ENCODE peak calls at places on chromosomes 12 and 14, in nine cellular contexts. One of them, this sample, is unnamed.

GRCh38 chr14:23514009-23514962 is 37.3 kb downstream of the ZFHX2 start:
- DNase-seq in right lobe of liver: no peak
- DNase-seq in CD8-positive, alpha-beta T cell: no peak
- DNase-seq in body of pancreas: no peak
- DNase-seq in hepatocyte: no peak
- DNase-seq in psoas muscle: no peak
- DNase-seq in neural progenitor cell: no peak
- DNase-seq in cardiac muscle cell: no peak
- DNase-seq in gastrocnemius medialis: no peak
- DNase-seq in this sample: no peak

GRCh38 chr12:112303004-112303403 is 79.2 kb downstream of the HECTD4 start:
- DNase-seq in right lobe of liver: no peak
- DNase-seq in CD8-positive, alpha-beta T cell: peak; percentile 57
- DNase-seq in body of pancreas: no peak
- DNase-seq in hepatocyte: peak; percentile 19
- DNase-seq in psoas muscle: no peak
- DNase-seq in neural progenitor cell: no peak
- DNase-seq in cardiac muscle cell: no peak
- DNase-seq in gastrocnemius medialis: no peak
- DNase-seq in this sample: no peak

GRCh38 chr12:99984271-99985128 is at the start of gene ANKS1B:
- DNase-seq in right lobe of liver: peak; percentile 46
- DNase-seq in CD8-positive, alpha-beta T cell: no peak
- DNase-seq in body of pancreas: peak; percentile 62
- DNase-seq in hepatocyte: peak; percentile 72
- DNase-seq in psoas muscle: peak; percentile 55
- DNase-seq in neural progenitor cell: peak; percentile 86
- DNase-seq in cardiac muscle cell: peak; percentile 86
- DNase-seq in gastrocnemius medialis: peak; percentile 37
- DNase-seq in this sample: peak; percentile 57

GRCh38 chr12:101414533-101415119 is 7.1 kb upstream of the ARL1 start:
- DNase-seq in right lobe of liver: no peak
- DNase-seq in CD8-positive, alpha-beta T cell: no peak
- DNase-seq in body of pancreas: peak; percentile 59
- DNase-seq in hepatocyte: peak; percentile 72
- DNase-seq in psoas muscle: no peak
- DNase-seq in neural progenitor cell: peak; percentile 70
- DNase-seq in cardiac muscle cell: peak; percentile 60
- DNase-seq in gastrocnemius medialis: no peak
- DNase-seq in this sample: peak; percentile 35

GRCh38 chr14:64730681-64731080 is 26.5 kb downstream of the PLEKHG3 start:
- DNase-seq in right lobe of liver: peak; percentile 8
- DNase-seq in CD8-positive, alpha-beta T cell: no peak
- DNase-seq in body of pancreas: no peak
- DNase-seq in hepatocyte: no peak
- DNase-seq in psoas muscle: no peak
- DNase-seq in neural progenitor cell: no peak
- DNase-seq in cardiac muscle cell: no peak
- DNase-seq in gastrocnemius medialis: no peak
- DNase-seq in this sample: no peak

GRCh38 chr12:13171921-13172859 is 24.3 kb upstream of the EMP1 start:
- DNase-seq in right lobe of liver: peak; percentile 52
- DNase-seq in CD8-positive, alpha-beta T cell: no peak
- DNase-seq in body of pancreas: peak; percentile 44
- DNase-seq in hepatocyte: peak; percentile 83
- DNase-seq in psoas muscle: peak; percentile 57
- DNase-seq in neural progenitor cell: peak; percentile 34
- DNase-seq in cardiac muscle cell: peak; percentile 53
- DNase-seq in gastrocnemius medialis: peak; percentile 36
- DNase-seq in this sample: peak; percentile 29

GRCh38 chr12:122730215-122731014 is at the start of gene HCAR1:
- DNase-seq in right lobe of liver: no peak
- DNase-seq in CD8-positive, alpha-beta T cell: no peak
- DNase-seq in body of pancreas: no peak
- DNase-seq in hepatocyte: peak; percentile 24
- DNase-seq in psoas muscle: no peak
- DNase-seq in neural progenitor cell: peak; percentile 10
- DNase-seq in cardiac muscle cell: no peak
- DNase-seq in gastrocnemius medialis: no peak
- DNase-seq in this sample: no peak

GRCh38 chr14:38016497-38016896 is 191.2 kb upstream of the SSTR1 start:
- DNase-seq in right lobe of liver: no peak
- DNase-seq in CD8-positive, alpha-beta T cell: no peak
- DNase-seq in body of pancreas: peak; percentile 6
- DNase-seq in hepatocyte: no peak
- DNase-seq in psoas muscle: no peak
- DNase-seq in neural progenitor cell: no peak
- DNase-seq in cardiac muscle cell: no peak
- DNase-seq in gastrocnemius medialis: no peak
- DNase-seq in this sample: no peak

GRCh38 chr14:48672506-48672905 is 913.7 kb downstream of the RPS29 start:
- DNase-seq in right lobe of liver: no peak
- DNase-seq in CD8-positive, alpha-beta T cell: no peak
- DNase-seq in body of pancreas: no peak
- DNase-seq in hepatocyte: no peak
- DNase-seq in psoas muscle: no peak
- DNase-seq in neural progenitor cell: no peak
- DNase-seq in cardiac muscle cell: no peak
- DNase-seq in gastrocnemius medialis: no peak
- DNase-seq in this sample: no peak

GRCh38 chr14:48665077-48665784 is 920.9 kb downstream of the RPS29 start:
- DNase-seq in right lobe of liver: no peak
- DNase-seq in CD8-positive, alpha-beta T cell: no peak
- DNase-seq in body of pancreas: no peak
- DNase-seq in hepatocyte: no peak
- DNase-seq in psoas muscle: no peak
- DNase-seq in neural progenitor cell: no peak
- DNase-seq in cardiac muscle cell: no peak
- DNase-seq in gastrocnemius medialis: no peak
- DNase-seq in this sample: no peak

DNA sequence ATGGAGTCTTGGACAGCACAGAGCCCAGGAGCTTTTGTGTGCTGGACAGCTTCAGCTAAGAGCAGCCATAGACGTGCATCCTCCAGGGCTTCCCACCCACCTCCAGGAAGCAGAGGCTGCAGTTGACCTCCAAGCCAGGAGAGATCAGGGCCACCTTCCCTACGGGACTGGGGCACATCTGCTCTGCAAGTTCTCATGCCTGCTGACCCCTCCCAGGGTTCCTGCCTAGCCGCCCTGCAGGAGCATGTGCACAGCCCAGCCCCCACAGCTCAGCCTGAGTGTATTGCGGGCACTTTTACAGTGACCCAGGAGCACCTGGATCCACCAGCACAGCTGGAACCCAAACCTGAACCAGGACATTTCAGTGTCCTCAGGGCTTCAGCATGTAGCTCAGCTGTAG is 915.2 kb downstream of the RPS29 start:
- DNase-seq in right lobe of liver: no peak
- DNase-seq in CD8-positive, alpha-beta T cell: no peak
- DNase-seq in body of pancreas: no peak
- DNase-seq in hepatocyte: no peak
- DNase-seq in psoas muscle: no peak
- DNase-seq in neural progenitor cell: no peak
- DNase-seq in cardiac muscle cell: no peak
- DNase-seq in gastrocnemius medialis: no peak
- DNase-seq in this sample: no peak
- H3K4me1 ChIP-seq in right lobe of liver: no peaks in the 10 kb centered on the region
- H3K4me1 ChIP-seq in CD8-positive, alpha-beta T cell: no peaks in the 10 kb centered on the region
- H3K4me1 ChIP-seq in body of pancreas: no peaks in the 10 kb centered on the region
- H3K4me1 ChIP-seq in hepatocyte: no peaks in the 10 kb centered on the region
- H3K4me1 ChIP-seq in psoas muscle: no peaks in the 10 kb centered on the region
- H3K4me1 ChIP-seq in neural progenitor cell: no peaks in the 10 kb centered on the region
- H3K4me1 ChIP-seq in cardiac muscle cell: no peaks in the 10 kb centered on the region
- H3K4me1 ChIP-seq in gastrocnemius medialis: no peaks in the 10 kb centered on the region
- H3K4me1 ChIP-seq in this sample: no peaks in the 10 kb centered on the region

GRCh38 chr12:56644654-56645053 is 1.1 kb downstream of the ATP5F1B start:
- DNase-seq in right lobe of liver: no peak
- DNase-seq in CD8-positive, alpha-beta T cell: peak; percentile 17
- DNase-seq in body of pancreas: no peak
- DNase-seq in hepatocyte: no peak
- DNase-seq in psoas muscle: no peak
- DNase-seq in neural progenitor cell: no peak
- DNase-seq in cardiac muscle cell: no peak
- DNase-seq in gastrocnemius medialis: no peak
- DNase-seq in this sample: no peak

GRCh38 chr12:56645201-56645716 is 525 bp downstream of the ATP5F1B start:
- DNase-seq in right lobe of liver: peak; percentile 40
- DNase-seq in CD8-positive, alpha-beta T cell: no peak
- DNase-seq in body of pancreas: peak; percentile 26
- DNase-seq in hepatocyte: peak; percentile 29
- DNase-seq in psoas muscle: no peak
- DNase-seq in neural progenitor cell: peak; percentile 46
- DNase-seq in cardiac muscle cell: peak; percentile 21
- DNase-seq in gastrocnemius medialis: peak; percentile 33
- DNase-seq in this sample: no peak

DNA sequence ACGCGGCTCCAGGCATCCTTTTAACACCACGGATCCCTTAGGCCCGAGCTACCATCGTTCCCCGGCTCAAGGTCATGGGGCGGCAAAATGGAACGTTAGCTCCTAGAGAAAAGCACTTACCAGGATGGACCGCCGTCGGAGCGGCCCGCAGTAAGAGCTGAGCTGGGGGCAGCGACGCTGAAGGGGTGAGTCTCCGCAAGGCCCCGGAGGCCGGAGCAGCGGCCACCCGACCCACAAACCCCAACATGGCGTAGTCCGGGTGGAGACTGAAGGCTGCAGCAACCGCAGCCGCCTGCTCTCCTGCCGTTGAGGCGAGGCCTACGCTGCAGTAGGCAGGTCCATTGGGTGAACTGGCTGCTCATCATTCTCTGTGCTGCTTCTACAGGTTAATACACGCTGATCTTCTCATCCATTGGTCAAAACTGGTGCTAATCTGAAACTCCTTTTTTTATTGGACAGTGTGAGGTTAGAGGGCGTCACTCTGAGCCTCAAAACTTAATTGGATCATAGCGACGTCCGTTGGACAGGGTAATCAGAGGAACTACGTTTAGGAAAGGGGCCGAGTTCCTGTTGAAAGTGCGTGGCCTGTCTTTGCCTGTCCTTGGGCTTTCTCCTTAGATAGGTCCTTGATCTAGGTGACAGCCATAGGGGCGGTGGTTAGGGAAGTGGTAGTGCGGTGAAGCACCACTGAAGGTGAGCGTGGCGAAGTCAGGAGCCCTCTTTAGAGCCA is at the start of gene ATP5F1B:
- DNase-seq in right lobe of liver: peak; percentile 95
- DNase-seq in CD8-positive, alpha-beta T cell: peak; percentile 88
- DNase-seq in body of pancreas: peak; percentile 100
- DNase-seq in hepatocyte: peak; percentile 96
- DNase-seq in psoas muscle: peak; percentile 93
- DNase-seq in neural progenitor cell: peak; percentile 97
- DNase-seq in cardiac muscle cell: peak; percentile 97
- DNase-seq in gastrocnemius medialis: peak; percentile 99
- DNase-seq in this sample: peak; percentile 98
- TF ChIP-seq CTCF in right lobe of liver: no peak
- TF ChIP-seq CTCF in CD8-positive, alpha-beta T cell: no peak
- TF ChIP-seq CTCF in body of pancreas: no peak
- TF ChIP-seq CTCF in hepatocyte: no peak
- TF ChIP-seq CTCF in psoas muscle: no peak
- TF ChIP-seq CTCF in neural progenitor cell: no peak
- TF ChIP-seq CTCF in cardiac muscle cell: no peak
- TF ChIP-seq CTCF in gastrocnemius medialis: no peak
- TF ChIP-seq CTCF in this sample: no peak

GRCh38 chr14:90624732-90625444 is 191.3 kb downstream of the TTC7B start:
- DNase-seq in right lobe of liver: no peak
- DNase-seq in CD8-positive, alpha-beta T cell: no peak
- DNase-seq in body of pancreas: no peak
- DNase-seq in hepatocyte: peak; percentile 36
- DNase-seq in psoas muscle: no peak
- DNase-seq in neural progenitor cell: peak; percentile 68
- DNase-seq in cardiac muscle cell: peak; percentile 43
- DNase-seq in gastrocnemius medialis: peak; percentile 85
- DNase-seq in this sample: no peak
- H3K4me1 ChIP-seq in right lobe of liver: no peaks in the 10 kb centered on the region
- H3K4me1 ChIP-seq in CD8-positive, alpha-beta T cell: no peaks in the 10 kb centered on the region
- H3K4me1 ChIP-seq in body of pancreas: peaks cover 21% of the 10 kb centered on the region
- H3K4me1 ChIP-seq in hepatocyte: peaks cover 24% of the 10 kb centered on the region
- H3K4me1 ChIP-seq in psoas muscle: peaks cover 56% of the 10 kb centered on the region
- H3K4me1 ChIP-seq in neural progenitor cell: peaks cover 14% of the 10 kb centered on the region
- H3K4me1 ChIP-seq in cardiac muscle cell: peaks cover 19% of the 10 kb centered on the region
- H3K4me1 ChIP-seq in gastrocnemius medialis: peaks cover 74% of the 10 kb centered on the region
- H3K4me1 ChIP-seq in this sample: peaks cover 14% of the 10 kb centered on the region

GRCh38 chr12:90987520-90987919 is 17.3 kb downstream of the EPYC start:
- DNase-seq in right lobe of liver: no peak
- DNase-seq in CD8-positive, alpha-beta T cell: no peak
- DNase-seq in body of pancreas: no peak
- DNase-seq in hepatocyte: no peak
- DNase-seq in psoas muscle: no peak
- DNase-seq in neural progenitor cell: no peak
- DNase-seq in cardiac muscle cell: no peak
- DNase-seq in gastrocnemius medialis: no peak
- DNase-seq in this sample: no peak
- TF ChIP-seq CTCF in right lobe of liver: no peak
- TF ChIP-seq CTCF in CD8-positive, alpha-beta T cell: no peak
- TF ChIP-seq CTCF in body of pancreas: no peak
- TF ChIP-seq CTCF in hepatocyte: no peak
- TF ChIP-seq CTCF in psoas muscle: no peak
- TF ChIP-seq CTCF in neural progenitor cell: peak; percentile 25
- TF ChIP-seq CTCF in cardiac muscle cell: no peak
- TF ChIP-seq CTCF in gastrocnemius medialis: no peak
- TF ChIP-seq CTCF in this sample: no peak